ENCODE peak calls at places on chromosomes 7 and 10, in seven cellular contexts. U is BE2C, K is gastrocnemius medialis, I is suprapubic skin, X is osteoblast, M is PC-9, C is cardiac muscle cell. P is an unnamed sample.

GRCh38 chr7:15524077-15524476 is 37.7 kb downstream of the AGMO start:
- DNase-seq in U (no peak), K (no peak), I (no peak), X (no peak), M (no peak), C (no peak), P (no peak)

GRCh38 chr10:132685121-132685891 is 100.6 kb downstream of the NKX6-2 start:
- DNase-seq in U (no peak), K (no peak), I (peak; percentile 37), X (peak; percentile 97), M (peak; percentile 87), C (no peak), P (peak; percentile 56)

GRCh38 chr10:65341323-65341922 is 1584.4 kb upstream of the LRRTM3 start:
- DNase-seq in U (peak; percentile 37), K (peak; percentile 3), I (no peak), X (no peak), M (peak; percentile 37), C (no peak), P (peak; percentile 31)

GRCh38 chr10:58107506-58107905 is 160.2 kb downstream of the IPMK start:
- DNase-seq in U (no peak), K (no peak), I (no peak), X (peak; percentile 97), M (no peak), C (no peak), P (peak; percentile 33)

GRCh38 chr7:98021588-98022351 is 31.8 kb upstream of the OCM2 start:
- DNase-seq in U (peak; percentile 81), K (peak; percentile 18), I (peak; percentile 83), X (peak; percentile 91), M (peak; percentile 55), C (peak; percentile 84), P (peak; percentile 66)

GRCh38 chr7:159195926-159196325 is 51.3 kb upstream of the VIPR2 start:
- DNase-seq in U (no peak), K (no peak), I (no peak), X (peak; percentile 45), M (no peak), C (no peak), P (no peak)

GRCh38 chr7:35286422-35286821 is 32.5 kb upstream of the TBX20 start:
- DNase-seq in U (peak; percentile 19), K (no peak), I (no peak), X (no peak), M (peak; percentile 40), C (no peak), P (peak; percentile 2)

GRCh38 chr7:155974186-155974897 is 162.1 kb upstream of the SHH start:
- DNase-seq in U (no peak), K (no peak), I (peak; percentile 32), X (no peak), M (no peak), C (no peak), P (no peak)

GRCh38 chr10:77637986-77638765 is 568 bp upstream of the KCNMA1 start:
- DNase-seq in U (peak; percentile 59), K (peak; percentile 50), I (no peak), X (peak; percentile 89), M (no peak), C (peak; percentile 65), P (peak; percentile 48)

GRCh38 chr10:68720793-68721672 is at the start of gene CCAR1:
- DNase-seq in U (peak; percentile 97), K (peak; percentile 93), I (peak; percentile 97), X (peak; percentile 99), M (peak; percentile 97), C (peak; percentile 99), P (peak; percentile 99)

GRCh38 chr7:97845622-97846203 is 26.5 kb downstream of the ASNS start:
- DNase-seq in U (no peak), K (no peak), I (no peak), X (peak; percentile 69), M (no peak), C (peak; percentile 23), P (peak; percentile 58)

GRCh38 chr10:120253131-120253530 is 203.9 kb upstream of the PLPP4 start:
- DNase-seq in U (no peak), K (no peak), I (no peak), X (no peak), M (no peak), C (no peak), P (no peak)

GRCh38 chr7:81447351-81447952 is 322.4 kb downstream of the HGF start:
- DNase-seq in U (peak; percentile 51), K (no peak), I (no peak), X (no peak), M (no peak), C (peak; percentile 50), P (peak; percentile 89)

GRCh38 chr10:131021967-131022366 is 289.6 kb downstream of the TCERG1L start:
- DNase-seq in U (no peak), K (no peak), I (no peak), X (no peak), M (no peak), C (no peak), P (no peak)

GRCh38 chr7:123999698-124000097 is 33.2 kb downstream of the TMEM229A start:
- DNase-seq in U (no peak), K (no peak), I (no peak), X (no peak), M (no peak), C (no peak), P (no peak)

GRCh38 chr7:19107392-19108147 is 9.9 kb downstream of the TWIST1 start:
- DNase-seq in U (peak; percentile 61), K (no peak), I (peak; percentile 78), X (peak; percentile 74), M (no peak), C (peak; percentile 68), P (peak; percentile 81)

GRCh38 chr10:6114299-6114698 is 25.5 kb downstream of the RBM17 start:
- DNase-seq in U (no peak), K (no peak), I (no peak), X (peak; percentile 79), M (no peak), C (no peak), P (no peak)

GRCh38 chr7:102306916-102307677 is 20.4 kb downstream of the SH2B2 start:
- DNase-seq in U (peak; percentile 68), K (peak; percentile 76), I (no peak), X (peak; percentile 98), M (no peak), C (no peak), P (peak; percentile 66)

GRCh38 chr10:59817806-59818205 is 64.6 kb upstream of the MRLN start:
- DNase-seq in U (peak; percentile 5), K (no peak), I (no peak), X (peak; percentile 9), M (no peak), C (no peak), P (no peak)

DNA sequence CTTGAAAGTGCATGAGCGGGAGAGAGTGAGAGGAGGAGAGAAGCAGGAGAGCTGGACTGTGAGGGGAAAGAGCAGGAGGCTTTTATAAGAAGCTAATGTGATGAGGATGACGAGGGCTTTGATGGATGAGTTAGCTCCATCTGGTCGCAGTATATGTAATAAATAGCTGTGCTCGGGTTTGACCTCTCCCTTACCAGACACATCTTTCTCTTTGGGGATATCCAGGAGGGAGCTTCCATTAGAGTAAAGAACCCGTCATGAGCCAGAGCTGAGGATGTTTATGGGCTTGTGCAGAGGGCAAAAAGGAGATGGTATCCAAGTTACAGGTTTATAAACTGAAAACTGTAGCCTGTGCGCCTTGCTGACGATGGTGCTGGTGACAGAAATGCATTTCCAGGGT is 526.3 kb downstream of the LRMDA start:
- DNase-seq in U (no peak), K (no peak), I (no peak), X (no peak), M (no peak), C (no peak), P (no peak)
- H3K4me3 ChIP-seq in U (no peak overlapping the region), K (no peak overlapping the region), I (no peak overlapping the region), X (no peak overlapping the region), M (no peak overlapping the region), C (no peak overlapping the region), P (no peak overlapping the region)

GRCh38 chr10:121596668-121597503 is 1.4 kb downstream of the FGFR2 start:
- DNase-seq in U (peak; percentile 51), K (no peak), I (no peak), X (peak; percentile 92), M (no peak), C (peak; percentile 82), P (peak; percentile 17)
- TF ChIP-seq CTCF in U (no peak), K (no peak), I (no peak), X (no peak), M (no peak), C (no peak), P (no peak)

GRCh38 chr7:43764039-43764789 is 5.7 kb downstream of the BLVRA start:
- DNase-seq in U (no peak), K (no peak), I (no peak), X (no peak), M (no peak), C (peak; percentile 43), P (peak; percentile 68)
- H3K4me3 ChIP-seq in U (no peak overlapping the region), K (peak overlapping the region; percentile 17), I (no peak overlapping the region), X (no peak overlapping the region), M (peak overlapping the region; percentile 7), C (no peak overlapping the region), P (no peak overlapping the region)

GRCh38 chr10:90149563-90149962 is 448.2 kb downstream of the KIF20B start:
- DNase-seq in U (no peak), K (no peak), I (no peak), X (no peak), M (peak; percentile 51), C (no peak), P (no peak)

DNA sequence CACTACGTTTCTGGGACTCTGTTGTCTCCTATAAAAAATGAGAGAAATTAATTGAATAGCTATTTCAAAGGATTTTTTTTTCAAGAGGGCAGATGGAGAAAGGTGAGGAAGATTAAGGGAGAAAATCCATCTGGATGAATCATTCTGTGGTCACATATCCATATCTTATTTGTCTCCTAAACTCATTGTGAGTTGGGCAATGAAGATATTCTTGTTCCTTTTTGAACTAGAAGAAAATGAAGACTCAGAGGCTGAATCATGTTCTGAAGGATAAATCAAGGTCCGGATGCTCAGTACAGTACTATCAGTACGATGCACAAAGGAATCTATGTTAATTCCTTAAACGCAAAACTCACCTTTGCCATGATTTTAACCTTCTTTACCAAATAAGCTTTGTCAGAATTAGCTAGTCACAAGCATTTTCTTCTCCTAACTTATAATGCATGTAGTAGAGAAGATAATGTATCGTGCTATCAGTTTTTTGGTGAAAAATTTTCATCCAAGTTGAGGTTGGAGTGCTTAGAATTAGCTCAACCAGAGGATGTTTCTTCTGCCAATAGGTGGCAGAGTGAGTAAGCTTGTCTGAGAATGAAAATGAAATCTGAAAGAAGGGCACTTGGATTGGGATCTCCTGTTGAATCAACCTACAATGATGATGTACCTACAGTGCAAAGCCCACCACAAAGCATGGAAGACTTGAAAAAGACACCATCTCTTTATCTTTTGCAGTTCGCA is 446.9 kb downstream of the KIF20B start:
- DNase-seq in U (no peak), K (no peak), I (no peak), X (peak; percentile 62), M (peak; percentile 44), C (peak; percentile 45), P (peak; percentile 80)
- TF ChIP-seq CTCF in U (peak; percentile 23), K (no peak), I (peak; percentile 8), X (peak; percentile 64), M (peak; percentile 43), C (peak; percentile 78), P (peak; percentile 78)

DNA sequence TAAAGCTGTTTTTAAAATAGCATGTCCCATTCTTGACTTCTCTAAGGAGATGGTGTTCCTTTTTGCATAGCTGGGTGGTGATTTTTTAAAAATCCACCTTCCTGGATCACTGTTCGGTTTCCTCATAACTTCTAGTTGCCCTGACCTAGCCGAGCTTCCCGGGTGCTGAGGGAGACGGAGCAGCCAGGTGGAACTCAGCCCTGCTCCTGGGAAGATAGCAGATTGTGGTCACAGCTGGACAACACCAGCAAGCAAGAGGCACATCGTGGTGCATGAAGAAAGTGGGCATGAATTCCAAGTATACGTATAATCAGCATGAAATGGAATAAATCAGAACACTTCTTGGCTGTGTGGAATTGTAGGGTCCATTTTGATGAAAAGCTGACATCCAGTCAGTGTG is 73.5 kb upstream of the RSU1 start:
- DNase-seq in U (no peak), K (no peak), I (no peak), X (peak; percentile 48), M (no peak), C (no peak), P (no peak)
- H3K4me3 ChIP-seq in U (no peak overlapping the region), K (no peak overlapping the region), I (no peak overlapping the region), X (peak overlapping the region; percentile 32), M (no peak overlapping the region), C (no peak overlapping the region), P (no peak overlapping the region)

P was measured in choroid plexus epithelial cell.